ENCODE peak calls at places on chromosomes 11 and 22, in nine cellular contexts. X is H1, M is sigmoid colon, O is prostate gland, Y is stomach, B is suprapubic skin, F is transverse colon, V is breast epithelium, I is HCT116. L is an unnamed sample.
A peak's percentile ranks its signal among the peaks of the same experiment; 100 is the strongest.

GRCh38 chr22:33112606-33113005 is 54.4 kb upstream of the SYN3 start:
- DNase-seq in F (no peak), M (no peak), B (no peak), O (no peak), I (no peak), X (no peak), V (no peak), Y (no peak), L (no peak)

GRCh38 chr11:126607374-126607773 is 251.9 kb downstream of the ST3GAL4 start:
- DNase-seq in M (no peak), I (peak; percentile 31), O (peak; percentile 25), Y (peak; percentile 64), X (peak; percentile 61), F (peak; percentile 25), V (no peak), B (peak; percentile 58), L (no peak)

GRCh38 chr11:116427903-116428637 is 344.7 kb downstream of the BUD13 start:
- DNase-seq in B (no peak), I (no peak), Y (no peak), M (no peak), F (no peak), X (no peak), O (peak; percentile 9), V (no peak), L (no peak)

GRCh38 chr22:23122216-23122957 is 19.4 kb downstream of the RSPH14 start:
- DNase-seq in M (no peak), B (no peak), O (no peak), Y (no peak), I (no peak), V (no peak), X (no peak), F (no peak), L (no peak)

GRCh38 chr22:37309221-37310074 is 27.1 kb downstream of the CYTH4 start:
- DNase-seq in V (no peak), I (no peak), O (no peak), X (no peak), M (no peak), Y (no peak), F (peak; percentile 45), B (no peak), L (no peak)

GRCh38 chr11:79018371-79018849 is 422.4 kb downstream of the TENM4 start:
- DNase-seq in F (no peak), M (no peak), I (no peak), X (no peak), Y (no peak), B (no peak), V (no peak), O (no peak), L (no peak)

GRCh38 chr11:122910775-122911174 is 28.2 kb downstream of the JHY start:
- DNase-seq in B (no peak), V (no peak), Y (no peak), I (peak; percentile 8), O (no peak), X (no peak), M (no peak), F (no peak), L (no peak)

GRCh38 chr22:37171662-37172061 is 16.4 kb downstream of the C1QTNF6 start:
- DNase-seq in V (no peak), O (no peak), I (no peak), B (no peak), Y (no peak), M (no peak), F (no peak), X (no peak), L (no peak)

GRCh38 chr11:62148271-62148980 is 24.6 kb downstream of the INCENP start:
- DNase-seq in Y (peak; percentile 9), I (no peak), X (no peak), O (no peak), V (no peak), M (no peak), F (no peak), B (peak; percentile 34), L (no peak)

GRCh38 chr11:118342503-118343161 is at the start of gene CD3D:
- DNase-seq in I (no peak), B (no peak), O (no peak), V (no peak), F (no peak), Y (no peak), X (no peak), M (no peak), L (no peak)

GRCh38 chr11:26587073-26587472 is 15.0 kb upstream of the MUC15 start:
- DNase-seq in B (no peak), V (no peak), X (no peak), I (no peak), M (no peak), O (no peak), F (no peak), Y (no peak), L (no peak)

GRCh38 chr11:64226507-64227051 is 505 bp downstream of the NUDT22 start:
- DNase-seq in O (no peak), I (no peak), Y (peak; percentile 68), B (peak; percentile 77), F (peak; percentile 82), M (peak; percentile 80), X (no peak), V (no peak), L (no peak)

GRCh38 chr11:83639995-83640758 is 354.0 kb upstream of the CCDC90B start:
- DNase-seq in Y (no peak), B (no peak), X (no peak), O (no peak), V (no peak), M (no peak), F (no peak), I (no peak), L (no peak)

GRCh38 chr11:125777309-125777708 is 1.3 kb downstream of the PATE2 start:
- DNase-seq in X (no peak), Y (no peak), B (no peak), V (no peak), O (no peak), M (no peak), F (no peak), I (no peak), L (no peak)

GRCh38 chr11:78229106-78229505 is 40.4 kb downstream of the USP35 start:
- DNase-seq in M (no peak), F (no peak), O (no peak), V (no peak), Y (no peak), B (peak; percentile 35), X (no peak), I (no peak), L (peak; percentile 58)

GRCh38 chr11:95835768-95836488 is 45.6 kb downstream of the CEP57 start:
- DNase-seq in I (peak; percentile 63), M (peak; percentile 80), F (peak; percentile 56), O (peak; percentile 49), X (peak; percentile 5), B (peak; percentile 69), V (peak; percentile 55), Y (peak; percentile 64), L (no peak)

GRCh38 chr22:29917052-29917902 is 34.3 kb downstream of the MTMR3 start:
- DNase-seq in B (peak; percentile 69), X (no peak), V (no peak), O (no peak), M (peak; percentile 69), I (no peak), F (no peak), Y (no peak), L (no peak)

GRCh38 chr22:42614312-42615091 is at the start of gene POLDIP3:
- DNase-seq in I (peak; percentile 96), M (peak; percentile 100), O (peak; percentile 98), B (peak; percentile 100), V (peak; percentile 99), X (peak; percentile 98), Y (peak; percentile 99), F (peak; percentile 100), L (no peak)
- TF ChIP-seq POLR2A in I (no peak), M (no peak), O (peak; percentile 62), B (peak; percentile 63), V (peak; percentile 59), X (no peak), Y (peak; percentile 9), F (peak; percentile 49), L (no peak)

GRCh38 chr22:27973851-27974250 is 54.8 kb upstream of the PITPNB start:
- DNase-seq in Y (no peak), O (no peak), I (no peak), B (no peak), X (no peak), F (no peak), V (no peak), M (no peak), L (no peak)
- TF ChIP-seq CTCF in Y (no peak), O (no peak), I (no peak), B (no peak), X (no peak), F (no peak), V (no peak), M (no peak), L (no peak)

DNA sequence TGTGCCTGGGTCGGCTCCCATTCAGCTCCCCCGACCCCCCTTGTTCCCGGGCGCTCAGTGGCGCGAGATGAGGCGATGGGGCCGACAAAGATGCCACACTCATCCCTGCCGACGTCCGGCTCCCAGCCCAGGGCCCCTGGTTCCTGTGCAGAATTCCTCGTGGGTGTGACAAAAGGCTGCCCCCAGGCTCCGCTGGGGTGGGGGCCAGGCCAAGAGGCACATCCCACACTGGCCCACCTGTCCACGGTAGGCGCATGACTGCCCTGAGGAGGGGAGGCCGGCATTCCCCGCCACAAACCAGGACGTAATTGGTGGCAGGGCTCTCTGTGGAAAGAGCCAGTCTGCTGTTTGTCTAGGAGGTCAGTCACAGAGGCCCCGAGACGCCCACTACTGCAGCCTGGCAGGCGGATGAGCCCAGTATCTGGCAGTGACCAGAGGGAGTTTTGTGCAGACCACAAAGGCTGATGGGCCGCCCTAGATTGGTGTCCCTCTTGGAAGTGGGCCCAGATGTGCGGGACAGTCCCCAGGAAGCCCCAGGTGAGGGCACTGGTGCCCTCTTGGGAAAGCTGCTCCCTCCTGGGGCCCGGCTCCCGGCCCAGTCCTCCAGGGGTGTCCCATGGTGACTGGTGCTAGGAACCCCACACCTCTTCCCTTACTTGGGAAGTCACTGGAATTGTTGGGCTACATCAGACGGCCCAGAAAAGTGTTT is 5.7 kb downstream of the CCND1 start:
- DNase-seq in X (no peak), B (peak; percentile 55), O (no peak), I (no peak), F (no peak), M (peak; percentile 57), V (no peak), Y (no peak), L (no peak)
- TF ChIP-seq POLR2AphosphoS5 in X (peak; percentile 9), B (no peak), O (no peak), I (peak; percentile 56), F (no peak), M (no peak), V (no peak), Y (no peak), L (no peak)

DNA sequence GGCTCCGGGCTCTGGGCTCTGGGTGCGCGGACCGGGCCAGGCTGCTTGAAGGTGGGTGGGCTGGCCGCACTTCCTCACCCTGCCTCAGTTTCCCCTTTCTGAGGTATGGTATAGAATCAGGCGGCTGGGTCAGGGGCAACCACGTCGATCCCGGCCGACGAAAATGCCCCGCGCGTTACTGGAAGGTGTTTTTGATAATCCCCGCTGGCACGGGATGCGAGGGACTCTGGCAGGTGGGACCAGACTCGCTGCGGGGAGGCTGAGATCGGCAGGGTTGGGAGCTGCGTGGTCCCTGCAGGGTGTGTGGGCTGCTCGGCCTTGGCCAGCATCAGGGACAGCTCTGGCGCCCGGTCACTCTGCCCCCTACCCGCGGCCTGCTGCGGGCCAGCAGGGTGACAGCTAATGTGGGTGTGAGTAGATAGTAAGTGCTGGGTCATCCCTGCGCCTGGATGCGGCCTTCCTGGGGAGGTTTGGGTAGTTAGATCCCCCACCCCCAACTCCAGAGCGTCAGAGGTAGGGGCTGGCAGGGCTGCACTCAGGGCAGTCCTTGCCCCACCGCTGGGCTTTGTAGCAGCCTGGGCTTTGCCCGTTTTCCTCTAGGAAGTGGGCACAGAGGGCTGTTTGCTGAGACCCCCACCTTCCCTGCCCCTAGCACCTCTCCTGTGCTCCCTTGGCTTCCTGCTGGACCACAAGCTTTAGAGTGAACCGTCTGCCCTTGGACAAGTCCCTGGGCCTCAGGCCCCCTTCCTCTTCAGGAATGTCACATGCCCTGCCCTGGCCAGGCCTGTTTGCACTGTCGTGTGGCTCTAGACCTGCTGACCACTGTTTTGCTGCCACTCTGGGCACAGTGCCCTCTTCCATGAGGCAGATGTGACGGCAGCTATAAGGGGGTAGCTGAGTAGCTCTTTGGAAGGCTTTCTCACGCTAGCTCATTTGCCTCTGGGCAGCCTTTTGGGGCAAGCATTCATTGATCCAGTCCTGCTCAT is 579 bp downstream of the TANGO2 start:
- DNase-seq in I (no peak), M (peak; percentile 80), V (no peak), Y (peak; percentile 85), F (peak; percentile 42), B (no peak), X (no peak), O (peak; percentile 52), L (no peak)
- TF ChIP-seq POLR2A in I (no peak), M (peak; percentile 8), V (no peak), Y (peak; percentile 14), F (no peak), B (no peak), X (no peak), O (no peak), L (no peak)